ENCODE peak calls at places on chromosomes 2 and 18, in four cellular contexts. P is H1, I is SK-N-SH, Y is GM12878. G is an unnamed sample.

GRCh38 chr18:79405781-79406575 is 10.2 kb downstream of the NFATC1 start:
- DNase-seq in P (no peak), I (no peak), Y (peak; percentile 45), G (no peak)

GRCh38 chr2:111534816-111535803 is 348.9 kb downstream of the ANAPC1 start:
- DNase-seq in P (no peak), I (no peak), Y (no peak), G (no peak)

GRCh38 chr2:96505231-96505889 is at the start of gene NEURL3:
- DNase-seq in P (peak; percentile 32), I (peak; percentile 17), Y (no peak), G (no peak)

GRCh38 chr2:233082934-233083755 is 23.0 kb downstream of the INPP5D start:
- DNase-seq in P (no peak), I (no peak), Y (no peak), G (no peak)

GRCh38 chr2:179671314-179671713 is 190.1 kb downstream of the ZNF385B start:
- DNase-seq in P (no peak), I (no peak), Y (no peak), G (no peak)

GRCh38 chr2:165176780-165177179 is 27.1 kb downstream of the SCN3A start:
- DNase-seq in P (no peak), I (no peak), Y (no peak), G (no peak)

GRCh38 chr18:70907673-70908072 is 618.8 kb downstream of the SOCS6 start:
- DNase-seq in P (no peak), I (no peak), Y (no peak), G (no peak)

GRCh38 chr18:38693085-38693484 is 1127.5 kb upstream of the CELF4 start:
- DNase-seq in P (no peak), I (no peak), Y (no peak), G (no peak)

GRCh38 chr2:6470518-6470917 is 395.2 kb downstream of the CMPK2 start:
- DNase-seq in P (no peak), I (no peak), Y (no peak), G (no peak)

GRCh38 chr2:174442546-174443510 is 44.0 kb downstream of the GPR155 start:
- DNase-seq in P (no peak), I (no peak), Y (no peak), G (no peak)

GRCh38 chr2:233448565-233448964 is 94.3 kb downstream of the DGKD start:
- DNase-seq in P (no peak), I (no peak), Y (no peak), G (no peak)

GRCh38 chr2:214103199-214104001 is 307.5 kb upstream of the VWC2L start:
- DNase-seq in P (no peak), I (no peak), Y (no peak), G (no peak)

GRCh38 chr2:173647681-173648350 is 293.1 kb downstream of the CDCA7 start:
- DNase-seq in P (no peak), I (no peak), Y (no peak), G (no peak)

GRCh38 chr2:15734871-15735737 is 143.4 kb downstream of the DDX1 start:
- DNase-seq in P (no peak), I (no peak), Y (no peak), G (no peak)

GRCh38 chr2:167933097-167933814 is 314.1 kb downstream of the STK39 start:
- DNase-seq in P (no peak), I (no peak), Y (no peak), G (no peak)

GRCh38 chr18:10381951-10382350 is 72.5 kb upstream of the APCDD1 start:
- DNase-seq in P (no peak), I (no peak), Y (no peak), G (no peak)

GRCh38 chr18:61331051-61331450 is 2.2 kb upstream of the CDH20 start:
- DNase-seq in P (no peak), I (no peak), Y (no peak), G (no peak)

GRCh38 chr2:41853427-41854191 is 194.2 kb upstream of the PKDCC start:
- DNase-seq in P (peak; percentile 79), I (peak; percentile 71), Y (no peak), G (peak; percentile 53)

GRCh38 chr18:47986724-47987455 is 56.4 kb upstream of the SMAD2 start:
- DNase-seq in P (no peak), I (no peak), Y (no peak), G (peak; percentile 14)

GRCh38 chr2:238509151-238509820 is 82.6 kb downstream of the ASB1 start:
- DNase-seq in P (peak; percentile 62), I (no peak), Y (no peak), G (no peak)

GRCh38 chr2:215712850-215713230 is 277.0 kb upstream of the FN1 start:
- DNase-seq in P (no peak), I (no peak), Y (no peak), G (no peak)

GRCh38 chr2:162234620-162235462 is 8.4 kb downstream of the FAP start:
- DNase-seq in P (no peak), I (no peak), Y (no peak), G (no peak)

GRCh38 chr2:108909275-108909823 is 79.7 kb downstream of the EDAR start:
- DNase-seq in P (peak; percentile 37), I (peak; percentile 11), Y (no peak), G (no peak)
- TF ChIP-seq NRF1 in P (no peak), I (no peak), Y (no peak), G (no peak)

DNA sequence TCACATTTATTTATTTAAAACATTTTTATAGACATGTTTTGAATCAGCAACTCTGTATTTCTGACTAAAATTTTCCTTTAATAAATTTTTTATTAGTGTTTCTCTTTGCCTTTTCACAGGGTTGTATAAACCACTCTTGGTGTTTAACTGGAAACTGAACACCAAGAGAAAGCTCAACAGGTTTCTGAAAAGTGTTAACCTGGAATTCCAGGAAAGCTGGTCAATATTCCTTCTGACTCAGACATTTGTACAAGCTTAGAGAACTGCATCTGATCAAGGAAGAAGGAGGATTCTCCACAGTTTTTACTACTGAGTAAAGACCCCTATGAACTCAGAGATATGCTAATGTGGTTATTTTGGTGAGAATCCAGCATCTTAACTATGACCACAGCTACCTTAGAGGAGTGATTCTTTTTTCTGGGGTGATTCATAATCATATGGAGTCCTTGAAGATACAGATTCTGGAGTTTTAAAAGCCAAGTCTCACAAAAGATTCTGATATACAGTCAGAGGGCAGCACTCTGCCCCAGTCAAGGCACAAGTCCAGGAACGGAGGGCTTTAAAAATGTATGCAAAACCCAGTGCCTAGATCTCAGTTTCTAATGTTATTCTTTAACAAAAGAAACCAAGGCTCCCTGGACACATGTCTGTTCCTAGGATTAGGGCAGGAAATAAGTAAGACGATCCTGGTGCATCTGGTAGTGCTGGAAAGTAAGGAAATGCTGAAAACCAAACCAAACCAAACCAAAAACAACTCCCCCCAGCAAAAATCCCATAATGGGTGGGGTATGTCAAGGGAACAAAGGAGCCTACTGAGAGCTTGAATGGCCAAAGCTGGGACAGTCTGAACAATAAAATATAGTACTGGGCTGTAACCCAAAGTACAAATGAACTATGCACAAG is 85.0 kb upstream of the FZD5 start:
- DNase-seq in P (no peak), I (no peak), Y (no peak), G (no peak)
- TF ChIP-seq NRF1 in P (no peak), I (no peak), Y (no peak), G (no peak)

DNA sequence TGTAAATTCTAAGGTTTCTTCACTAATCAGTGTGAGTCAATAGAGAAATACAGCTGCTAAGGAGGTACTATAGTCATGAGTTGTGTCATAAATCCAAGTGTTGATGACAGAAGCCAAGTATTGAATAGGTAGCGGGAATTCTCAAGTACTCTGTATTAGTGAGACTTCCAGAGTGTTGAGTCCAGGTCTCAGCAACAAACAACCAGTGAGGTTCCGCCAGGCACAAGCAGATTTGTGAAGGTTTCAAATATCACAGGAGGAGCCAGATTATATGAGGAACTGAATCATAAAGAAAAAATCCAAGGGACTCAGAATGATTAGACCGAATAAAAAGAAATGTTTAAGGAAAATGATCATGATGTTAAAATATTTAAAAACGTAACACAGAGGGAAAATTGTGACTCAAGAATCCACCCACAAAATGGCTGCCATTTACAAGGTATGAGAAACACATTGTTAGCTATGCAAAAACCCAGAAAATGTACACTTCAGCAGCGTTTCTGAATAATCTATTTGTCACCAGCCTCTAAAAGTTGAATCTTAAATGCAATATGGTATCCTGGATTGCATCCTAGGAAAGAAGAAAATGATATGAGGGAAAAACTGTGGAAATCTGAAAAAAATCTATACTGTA is 27.3 kb upstream of the EVA1A start:
- DNase-seq in P (no peak), I (no peak), Y (no peak), G (no peak)
- TF ChIP-seq NRF1 in P (no peak), I (no peak), Y (no peak), G (no peak)

DNA sequence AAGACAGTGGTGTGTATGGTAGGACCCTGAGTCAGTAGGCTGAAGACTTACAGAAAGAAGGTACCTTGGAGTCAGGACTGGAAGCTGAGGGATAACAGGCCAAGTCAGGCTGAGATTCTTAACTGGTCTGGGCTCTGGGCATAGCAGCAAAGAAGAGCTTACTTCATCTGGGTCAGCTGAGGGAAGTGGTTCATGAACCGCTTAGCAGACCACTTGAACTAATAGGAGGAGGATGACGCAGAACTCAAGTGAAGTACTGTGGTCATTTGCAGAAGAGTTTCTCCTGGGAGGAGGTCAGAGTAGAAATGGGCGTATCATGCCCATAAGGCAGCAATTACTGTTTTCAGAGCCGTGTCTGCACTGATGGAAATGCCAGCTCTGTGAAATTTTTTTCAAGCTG is 164.5 kb downstream of the LCLAT1 start:
- DNase-seq in P (no peak), I (no peak), Y (no peak), G (no peak)
- TF ChIP-seq NRF1 in P (no peak), I (no peak), Y (no peak), G (no peak)